ENCODE peak calls at places on chromosomes 13 and 19, in nine cellular contexts. N is lower leg skin, S is cardiac muscle cell, I is K562, O is GM12878, Q is left ventricle myocardium inferior, W is SK-N-SH, K is PC-3, U is BE2C. G is an unnamed sample.

GRCh38 chr19:40609561-40610395 is 8.6 kb downstream of the LTBP4 start:
- DNase-seq in N (peak; percentile 93), S (peak; percentile 70), I (peak; percentile 91), O (peak; percentile 70), Q (peak; percentile 90), W (peak; percentile 99), K (no peak), U (peak; percentile 90), G (peak; percentile 87)

GRCh38 chr19:1102407-1103106 is 1.2 kb upstream of the GPX4 start:
- DNase-seq in N (peak; percentile 85), S (peak; percentile 99), I (no peak), O (peak; percentile 93), Q (no peak), W (no peak), K (peak; percentile 96), U (no peak), G (peak; percentile 74)

GRCh38 chr19:43687660-43687997 is 17.7 kb upstream of the PLAUR start:
- DNase-seq in N (no peak), S (no peak), I (no peak), O (no peak), Q (no peak), W (no peak), K (no peak), U (no peak), G (no peak)

GRCh38 chr13:21583496-21583895 is 20.5 kb downstream of the MICU2 start:
- DNase-seq in N (no peak), S (peak; percentile 76), I (no peak), O (no peak), Q (no peak), W (no peak), K (no peak), U (peak; percentile 30), G (no peak)

GRCh38 chr13:100588350-100589177 is at the start of gene GGACT:
- DNase-seq in N (peak; percentile 21), S (peak; percentile 79), I (peak; percentile 91), O (peak; percentile 13), Q (peak; percentile 70), W (peak; percentile 95), K (peak; percentile 27), U (peak; percentile 85), G (peak; percentile 52)

GRCh38 chr19:12603714-12604113 is 6.9 kb downstream of the ZNF490 start:
- DNase-seq in N (no peak), S (peak; percentile 19), I (no peak), O (peak; percentile 69), Q (no peak), W (no peak), K (no peak), U (no peak), G (no peak)

GRCh38 chr13:67043901-67044300 is 186.2 kb downstream of the PCDH9 start:
- DNase-seq in N (no peak), S (peak; percentile 75), I (no peak), O (no peak), Q (no peak), W (no peak), K (no peak), U (no peak), G (no peak)

GRCh38 chr19:36456831-36457230 is 32.5 kb downstream of the ZNF566 start:
- DNase-seq in N (no peak), S (no peak), I (no peak), O (no peak), Q (no peak), W (no peak), K (no peak), U (no peak), G (no peak)

GRCh38 chr19:18848860-18849661 is 17.3 kb downstream of the UPF1 start:
- DNase-seq in N (peak; percentile 70), S (peak; percentile 82), I (no peak), O (no peak), Q (peak; percentile 79), W (peak; percentile 70), K (no peak), U (peak; percentile 64), G (peak; percentile 84)

GRCh38 chr19:17648786-17649185 is 39.4 kb downstream of the UNC13A start:
- DNase-seq in N (no peak), S (no peak), I (no peak), O (no peak), Q (no peak), W (no peak), K (no peak), U (no peak), G (no peak)

GRCh38 chr19:33194884-33195710 is 967 bp downstream of the LRP3 start:
- DNase-seq in N (no peak), S (peak; percentile 69), I (no peak), O (no peak), Q (no peak), W (peak; percentile 78), K (peak; percentile 13), U (peak; percentile 42), G (no peak)

GRCh38 chr13:51823351-51823750 is 19.4 kb upstream of the DHRS12 start:
- DNase-seq in N (no peak), S (peak; percentile 25), I (no peak), O (no peak), Q (no peak), W (no peak), K (no peak), U (no peak), G (no peak)

GRCh38 chr19:52941941-52942370 is 18.7 kb upstream of the ZNF888 start:
- DNase-seq in N (no peak), S (peak; percentile 23), I (peak; percentile 23), O (no peak), Q (peak; percentile 27), W (peak; percentile 25), K (peak; percentile 30), U (no peak), G (no peak)

GRCh38 chr19:45130888-45131615 is 29.7 kb downstream of the NKPD1 start:
- DNase-seq in N (no peak), S (no peak), I (no peak), O (no peak), Q (no peak), W (no peak), K (peak; percentile 58), U (peak; percentile 67), G (no peak)
- TF ChIP-seq CTCF in N (no peak), S (no peak), I (no peak), O (peak; percentile 48), Q (peak; percentile 21), W (peak; percentile 34), K (peak; percentile 56), U (peak; percentile 48), G (no peak)

GRCh38 chr13:112443191-112444000 is 67.2 kb downstream of the SPACA7 start:
- DNase-seq in N (no peak), S (no peak), I (peak; percentile 18), O (no peak), Q (no peak), W (peak; percentile 64), K (no peak), U (no peak), G (no peak)
- TF ChIP-seq CTCF in N (no peak), S (peak; percentile 34), I (no peak), O (peak; percentile 9), Q (no peak), W (no peak), K (no peak), U (peak; percentile 47), G (no peak)

GRCh38 chr19:4622695-4623421 is 16.5 kb upstream of the TNFAIP8L1 start:
- DNase-seq in N (no peak), S (no peak), I (peak; percentile 77), O (no peak), Q (no peak), W (peak; percentile 60), K (no peak), U (peak; percentile 56), G (no peak)
- TF ChIP-seq CTCF in N (no peak), S (peak; percentile 19), I (peak; percentile 55), O (no peak), Q (no peak), W (peak; percentile 19), K (peak; percentile 17), U (peak; percentile 42), G (no peak)

DNA sequence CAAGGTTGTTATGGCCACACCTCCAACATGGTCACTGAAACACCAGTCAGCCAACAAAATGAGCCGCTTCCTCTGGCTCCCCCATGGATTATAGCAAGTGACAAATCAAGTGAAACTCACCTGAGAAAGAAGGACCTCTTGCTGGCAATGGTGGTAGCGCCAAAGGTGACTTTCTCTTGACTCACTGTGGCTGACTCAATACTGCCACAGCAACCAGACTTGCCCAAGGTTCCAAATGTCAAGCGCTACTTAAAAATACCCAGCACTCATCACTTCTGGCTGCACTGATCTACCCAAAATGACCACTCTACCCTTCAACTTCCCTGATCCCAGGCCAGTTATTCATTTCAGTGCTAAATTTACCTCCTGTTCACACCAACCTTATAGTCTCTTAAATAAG is 495.5 kb downstream of the FOXO1 start:
- DNase-seq in N (no peak), S (no peak), I (no peak), O (no peak), Q (no peak), W (no peak), K (peak; percentile 71), U (no peak), G (no peak)
- TF ChIP-seq CTCF in N (no peak), S (no peak), I (no peak), O (no peak), Q (no peak), W (no peak), K (peak; percentile 23), U (no peak), G (no peak)

DNA sequence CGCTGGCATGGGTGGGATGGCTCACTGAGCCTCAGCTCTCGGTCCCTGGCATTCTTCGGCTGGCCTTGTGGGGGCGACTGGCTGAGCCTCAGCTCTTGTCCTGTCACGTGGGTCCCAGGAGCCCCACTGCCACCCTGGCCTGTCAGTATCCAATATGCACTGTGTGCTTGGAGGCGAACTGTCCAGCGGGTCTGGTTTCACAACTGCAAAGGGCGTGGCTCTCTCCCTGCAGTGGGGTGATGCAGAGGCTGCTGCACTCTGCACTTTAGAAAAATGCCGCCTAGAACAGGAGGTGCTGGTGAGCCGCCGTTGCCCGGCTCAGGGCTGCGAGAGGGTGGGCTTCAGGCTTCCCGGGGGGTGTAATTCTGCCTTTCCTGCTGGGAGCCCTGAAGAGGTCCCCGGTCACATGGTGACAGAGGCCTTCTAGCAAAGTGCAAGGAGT is 17.0 kb upstream of the TMEM255B start:
- DNase-seq in N (peak; percentile 56), S (peak; percentile 50), I (peak; percentile 45), O (no peak), Q (no peak), W (peak; percentile 82), K (peak; percentile 67), U (peak; percentile 88), G (peak; percentile 73)
- TF ChIP-seq CTCF in N (no peak), S (peak; percentile 20), I (peak; percentile 27), O (peak; percentile 2), Q (peak; percentile 13), W (peak; percentile 38), K (no peak), U (peak; percentile 60), G (peak; percentile 24)

DNA sequence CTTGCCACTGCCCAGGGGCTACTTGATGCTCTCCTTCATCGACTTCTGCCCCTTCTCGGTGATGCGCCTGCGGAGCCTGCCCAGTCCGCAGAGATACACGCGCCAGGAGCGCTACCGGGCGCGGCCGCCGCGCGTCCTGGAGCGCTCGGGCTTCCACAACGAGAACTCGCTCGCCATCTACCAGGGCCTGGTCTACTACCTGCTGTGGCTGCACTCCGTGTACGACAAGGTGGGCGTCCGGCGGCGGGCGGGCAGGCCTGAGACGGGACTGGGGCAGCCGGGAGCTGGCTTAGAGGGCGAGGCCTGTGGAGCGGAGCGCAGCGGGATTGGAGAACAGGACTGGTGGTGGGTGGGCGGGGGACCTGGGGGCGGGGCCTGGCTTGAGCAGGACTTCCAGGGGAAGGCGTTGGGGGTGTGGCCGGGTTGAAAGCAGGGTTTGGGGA is 12.7 kb upstream of the PSMD8 start:
- DNase-seq in N (peak; percentile 69), S (peak; percentile 73), I (peak; percentile 92), O (no peak), Q (peak; percentile 76), W (peak; percentile 97), K (peak; percentile 66), U (peak; percentile 87), G (peak; percentile 57)
- TF ChIP-seq CTCF in N (no peak), S (no peak), I (peak; percentile 34), O (no peak), Q (peak; percentile 34), W (peak; percentile 16), K (no peak), U (no peak), G (no peak)